ENCODE peak calls at places on chromosomes 11 and 22, in six cellular contexts. E, W, Y, J, V and Q are unnamed samples.

GRCh38 chr11:79438631-79439429 is 2.0 kb downstream of the TENM4 start:
- DNase-seq in E (peak), W (no peak), Y (no peak), J (peak), V (no peak), Q (peak)

GRCh38 chr11:123390146-123390545 is 39.9 kb upstream of the GRAMD1B start:
- DNase-seq in E (no peak), W (no peak), Y (no peak), J (no peak), V (no peak), Q (no peak)

GRCh38 chr11:68532719-68533369 is 72.3 kb downstream of the PPP6R3 start:
- DNase-seq in E (no peak), W (no peak), Y (no peak), J (no peak), V (no peak), Q (no peak)

GRCh38 chr11:1341928-1342524 is 32.6 kb upstream of the TOLLIP start:
- DNase-seq in E (no peak), W (peak), Y (no peak), J (no peak), V (peak), Q (peak)

GRCh38 chr11:1479006-1479677 is 7.4 kb downstream of the MOB2 start:
- DNase-seq in E (no peak), W (no peak), Y (no peak), J (peak), V (no peak), Q (no peak)

GRCh38 chr11:113174862-113175261 is 139.5 kb upstream of the TTC12 start:
- DNase-seq in E (no peak), W (no peak), Y (no peak), J (no peak), V (no peak), Q (peak)

GRCh38 chr11:110409174-110409573 is 20.6 kb upstream of the FDX1 start:
- DNase-seq in E (no peak), W (no peak), Y (no peak), J (no peak), V (peak), Q (peak)

GRCh38 chr11:35491231-35491871 is 34.1 kb downstream of the PAMR1 start:
- DNase-seq in E (no peak), W (no peak), Y (no peak), J (no peak), V (peak), Q (peak)

GRCh38 chr11:57477507-57478189 is 17.3 kb downstream of the RTN4RL2 start:
- DNase-seq in E (peak), W (no peak), Y (no peak), J (peak), V (no peak), Q (no peak)

GRCh38 chr22:29062286-29062949 is 787 bp upstream of the C22orf31 start:
- DNase-seq in E (peak), W (no peak), Y (no peak), J (no peak), V (peak), Q (no peak)

GRCh38 chr11:83122766-83123165 is 34.2 kb upstream of the PCF11 start:
- DNase-seq in E (no peak), W (no peak), Y (no peak), J (no peak), V (no peak), Q (no peak)

GRCh38 chr11:5691963-5692358 is 2.4 kb downstream of the TRIM22 start:
- DNase-seq in E (no peak), W (no peak), Y (no peak), J (no peak), V (no peak), Q (no peak)

GRCh38 chr11:84800755-84801346 is 826.3 kb downstream of the DLG2 start:
- DNase-seq in E (peak), W (peak), Y (no peak), J (no peak), V (peak), Q (peak)

GRCh38 chr11:2721163-2721935 is 21.6 kb upstream of the KCNQ1OT1 start:
- DNase-seq in E (peak), W (no peak), Y (no peak), J (no peak), V (no peak), Q (no peak)

GRCh38 chr22:46336119-46337078 is 885 bp downstream of the TRMU start:
- DNase-seq in E (peak), W (no peak), Y (no peak), J (peak), V (peak), Q (peak)

GRCh38 chr11:45180158-45180887 is 33.9 kb downstream of the PRDM11 start:
- DNase-seq in E (peak), W (peak), Y (no peak), J (peak), V (peak), Q (peak)

GRCh38 chr11:69538840-69539239 is 57.4 kb downstream of the LINC01488 start:
- DNase-seq in E (no peak), W (no peak), Y (no peak), J (peak), V (no peak), Q (no peak)

GRCh38 chr11:121884601-121885000 is 231.4 kb downstream of the BLID start:
- DNase-seq in E (no peak), W (no peak), Y (no peak), J (no peak), V (no peak), Q (no peak)

GRCh38 chr11:70698871-70699270 is 300.5 kb downstream of the CTTN start:
- DNase-seq in E (no peak), W (no peak), Y (no peak), J (no peak), V (no peak), Q (no peak)

GRCh38 chr11:77074205-77074604 is 7.4 kb downstream of the CAPN5 start:
- DNase-seq in E (no peak), W (no peak), Y (peak), J (peak), V (no peak), Q (no peak)
- H3K4me3 ChIP-seq in E (no peak), W (no peak), Y (no peak), J (no peak), V (no peak), Q (no peak)

GRCh38 chr11:76736266-76736665 is 46.9 kb upstream of the TSKU start:
- DNase-seq in E (no peak), W (no peak), Y (no peak), J (no peak), V (no peak), Q (no peak)
- TF ChIP-seq CTCF in E (no peak), W (no peak), Y (no peak), J (no peak), V (no peak), Q (no peak)

GRCh38 chr22:49090853-49091135 is 736.9 kb downstream of the BRD1 start:
- DNase-seq in E (no peak), W (no peak), Y (no peak), J (no peak), V (no peak), Q (no peak)
- H3K4me3 ChIP-seq in E (no peak), W (no peak), Y (no peak), J (no peak), V (no peak), Q (no peak)

GRCh38 chr11:11876458-11876857 is 34.7 kb downstream of the USP47 start:
- DNase-seq in E (peak), W (no peak), Y (no peak), J (no peak), V (no peak), Q (peak)
- TF ChIP-seq CTCF in E (peak), W (peak), Y (no peak), J (no peak), V (peak), Q (peak)

GRCh38 chr11:108559340-108559739 is 34.2 kb downstream of the EXPH5 start:
- DNase-seq in E (no peak), W (no peak), Y (no peak), J (no peak), V (peak), Q (peak)
- H3K4me3 ChIP-seq in E (no peak), W (no peak), Y (no peak), J (no peak), V (no peak), Q (no peak)

GRCh38 chr22:40653361-40653760 is 16.8 kb upstream of the MRTFA start:
- DNase-seq in E (no peak), W (no peak), Y (no peak), J (no peak), V (no peak), Q (no peak)

GRCh38 chr22:40651563-40652501 is 15.3 kb upstream of the MRTFA start:
- DNase-seq in E (peak), W (peak), Y (peak), J (peak), V (peak), Q (peak)

GRCh38 chr22:40651057-40651456 is 14.5 kb upstream of the MRTFA start:
- DNase-seq in E (no peak), W (no peak), Y (no peak), J (no peak), V (no peak), Q (no peak)

GRCh38 chr22:40654522-40655167 is 18.1 kb upstream of the MRTFA start:
- DNase-seq in E (peak), W (peak), Y (no peak), J (peak), V (peak), Q (peak)
- TF ChIP-seq CTCF in E (peak), W (no peak), Y (no peak), J (no peak), V (peak), Q (peak)

DNA sequence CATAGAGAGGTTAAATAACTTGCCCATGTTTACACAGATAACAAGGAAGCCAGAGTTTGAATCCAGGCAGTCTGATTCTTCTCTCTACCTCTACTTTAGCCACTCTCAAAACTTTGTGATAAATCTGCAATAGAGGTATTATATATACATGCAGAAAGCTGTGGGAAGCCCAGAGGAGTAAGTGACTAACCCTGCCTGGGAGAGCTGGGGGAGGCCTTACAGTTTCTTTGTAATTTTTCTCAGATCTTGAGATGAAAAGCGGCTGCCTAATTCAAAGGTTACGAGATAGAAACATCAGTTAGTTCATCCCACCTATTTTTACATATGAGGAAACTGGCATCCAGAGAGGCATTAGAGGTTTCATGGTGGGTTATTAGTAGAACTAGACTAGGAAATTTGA is 4.9 kb downstream of the STIM1 start:
- DNase-seq in E (no peak), W (no peak), Y (no peak), J (no peak), V (no peak), Q (peak)
- H3K4me3 ChIP-seq in E (no peak), W (no peak), Y (no peak), J (no peak), V (no peak), Q (no peak)

GRCh38 chr11:125626381-125626950 is 1.5 kb downstream of the CHEK1 start:
- DNase-seq in E (peak), W (peak), Y (no peak), J (no peak), V (no peak), Q (no peak)
- TF ChIP-seq CTCF in E (peak), W (peak), Y (no peak), J (no peak), V (peak), Q (peak)

GRCh38 chr11:75565916-75566762 is 4.1 kb downstream of the SERPINH1 start:
- DNase-seq in E (no peak), W (no peak), Y (no peak), J (no peak), V (no peak), Q (peak)
- H3K4me3 ChIP-seq in E (peak), W (no peak), Y (peak), J (no peak), V (peak), Q (peak)